ENCODE peak calls at places on chromosomes 2 and 18, in nine cellular contexts. Y is MV-4-11; D is effector memory CD8-positive, alpha-beta T cell; J is iPS-NIHi11; E is GOT3; T is HEK293T; Z is NCI-H1092; H is kidney epithelial cell; P is stimulated activated CD4-positive, alpha-beta T cell treated with anti-CD3 and anti-CD28 coated beads, TNF-alpha, amount 100 ng/mL, for 48 hours. C is an unnamed sample.

GRCh38 chr18:29512761-29513160 is 1335.8 kb upstream of the CDH2 start:
- DNase-seq in Y (no peak), D (no peak), J (no peak), E (no peak), T (no peak), Z (no peak), H (no peak), P (no peak), C (no peak)

GRCh38 chr18:23373564-23373963 is 79.5 kb upstream of the RIOK3 start:
- DNase-seq in Y (no peak), D (no peak), J (no peak), E (no peak), T (no peak), Z (no peak), H (no peak), P (no peak), C (no peak)

GRCh38 chr2:120999374-121000097 is 263.9 kb downstream of the GLI2 start:
- DNase-seq in Y (no peak), D (no peak), J (no peak), E (no peak), T (no peak), Z (no peak), H (no peak), P (no peak), C (no peak)

GRCh38 chr2:187917535-187917934 is 363.3 kb upstream of the TFPI start:
- DNase-seq in Y (no peak), D (no peak), J (no peak), E (no peak), T (no peak), Z (no peak), H (no peak), P (no peak), C (no peak)

GRCh38 chr18:78812067-78812466 is 167.6 kb upstream of the SALL3 start:
- DNase-seq in Y (no peak), D (no peak), J (no peak), E (no peak), T (no peak), Z (no peak), H (no peak), P (no peak), C (no peak)

GRCh38 chr2:69601179-69601612 is 42.3 kb downstream of the AAK1 start:
- DNase-seq in Y (no peak), D (no peak), J (no peak), E (no peak), T (no peak), Z (no peak), H (no peak), P (no peak), C (peak)

GRCh38 chr2:207534390-207534789 is 4.6 kb downstream of the CREB1 start:
- DNase-seq in Y (no peak), D (no peak), J (no peak), E (no peak), T (no peak), Z (no peak), H (no peak), P (no peak), C (no peak)

GRCh38 chr2:162075689-162076132 is 1.7 kb upstream of the DPP4 start:
- DNase-seq in Y (peak), D (no peak), J (no peak), E (no peak), T (no peak), Z (no peak), H (no peak), P (no peak), C (no peak)

GRCh38 chr2:222483513-222484039 is 59.2 kb downstream of the SGPP2 start:
- DNase-seq in Y (no peak), D (no peak), J (no peak), E (no peak), T (no peak), Z (no peak), H (no peak), P (no peak), C (no peak)

GRCh38 chr2:27638023-27638637 is 9.3 kb downstream of the GPN1 start:
- DNase-seq in Y (no peak), D (no peak), J (no peak), E (no peak), T (no peak), Z (no peak), H (peak), P (no peak), C (no peak)

GRCh38 chr2:38619458-38620164 is 16.9 kb upstream of the HNRNPLL start:
- DNase-seq in Y (peak), D (no peak), J (no peak), E (no peak), T (no peak), Z (no peak), H (no peak), P (no peak), C (no peak)

GRCh38 chr2:144660518-144661316 is 140.8 kb upstream of the ZEB2 start:
- DNase-seq in Y (peak), D (no peak), J (no peak), E (no peak), T (no peak), Z (no peak), H (no peak), P (no peak), C (no peak)

GRCh38 chr18:69257861-69258458 is 142.7 kb upstream of the DOK6 start:
- DNase-seq in Y (peak), D (no peak), J (peak), E (no peak), T (no peak), Z (no peak), H (peak), P (no peak), C (no peak)

GRCh38 chr2:12325806-12326205 is 390.9 kb upstream of the TRIB2 start:
- DNase-seq in Y (peak), D (no peak), J (no peak), E (no peak), T (no peak), Z (no peak), H (no peak), P (no peak), C (peak)

GRCh38 chr2:53652131-53652530 is 115.5 kb upstream of the CHAC2 start:
- DNase-seq in Y (no peak), D (no peak), J (no peak), E (no peak), T (no peak), Z (no peak), H (no peak), P (no peak), C (no peak)

GRCh38 chr2:47401789-47402554 is 984 bp upstream of the MSH2 start:
- DNase-seq in Y (no peak), D (no peak), J (no peak), E (no peak), T (no peak), Z (no peak), H (no peak), P (no peak), C (no peak)

GRCh38 chr18:79332601-79333000 is 63.1 kb upstream of the NFATC1 start:
- DNase-seq in Y (no peak), D (no peak), J (no peak), E (no peak), T (no peak), Z (no peak), H (no peak), P (no peak), C (no peak)

GRCh38 chr2:145957929-145958328 is 1438.0 kb upstream of the ZEB2 start:
- DNase-seq in Y (peak), D (no peak), J (no peak), E (no peak), T (no peak), Z (no peak), H (no peak), P (no peak), C (no peak)

GRCh38 chr2:24259316-24259715 is 84.5 kb downstream of the FAM228A start:
- DNase-seq in Y (no peak), D (no peak), J (no peak), E (no peak), T (no peak), Z (no peak), H (no peak), P (no peak), C (no peak)

GRCh38 chr2:48566582-48566981 is 36.6 kb downstream of the STON1 start:
- DNase-seq in Y (no peak), D (no peak), J (peak), E (no peak), T (peak), Z (no peak), H (no peak), P (no peak), C (no peak)

GRCh38 chr2:97764559-97765263 is 51.3 kb downstream of the ZAP70 start:
- DNase-seq in Y (no peak), D (no peak), J (no peak), E (no peak), T (no peak), Z (no peak), H (no peak), P (no peak), C (no peak)

GRCh38 chr2:217402622-217403383 is 542.9 kb upstream of the TNP1 start:
- DNase-seq in Y (no peak), D (no peak), J (no peak), E (no peak), T (peak), Z (no peak), H (no peak), P (no peak), C (no peak)

GRCh38 chr2:172438741-172439508 is 11.5 kb downstream of the ITGA6 start:
- DNase-seq in Y (no peak), D (no peak), J (peak), E (no peak), T (no peak), Z (no peak), H (no peak), P (no peak), C (peak)

GRCh38 chr2:45567974-45568789 is 42.9 kb downstream of the SRBD1 start:
- DNase-seq in Y (peak), D (no peak), J (no peak), E (no peak), T (peak), Z (no peak), H (no peak), P (no peak), C (no peak)

GRCh38 chr18:60319129-60319528 is 53.4 kb downstream of the MC4R start:
- DNase-seq in Y (no peak), D (no peak), J (no peak), E (no peak), T (no peak), Z (no peak), H (no peak), P (no peak), C (no peak)

GRCh38 chr18:13536578-13536977 is 189.8 kb downstream of the FAM210A start:
- DNase-seq in Y (peak), D (no peak), J (no peak), E (no peak), T (no peak), Z (no peak), H (no peak), P (no peak), C (no peak)

GRCh38 chr2:175432793-175433192 is 251.3 kb upstream of the ATP5MC3 start:
- DNase-seq in Y (no peak), D (no peak), J (no peak), E (no peak), T (no peak), Z (no peak), H (no peak), P (no peak), C (no peak)

GRCh38 chr2:62293490-62294212 is 97.7 kb downstream of the B3GNT2 start:
- DNase-seq in Y (no peak), D (no peak), J (peak), E (no peak), T (no peak), Z (peak), H (peak), P (no peak), C (no peak)

C was measured in SW 1271.